ENCODE peak calls at places on chromosome 13, in seven cellular contexts. One of them, this sample, is unnamed.

GRCh38 chr13:107563099-107563925 is 652.0 kb downstream of the LIG4 start:
- DNase-seq in CD8-positive, alpha-beta memory T cell: no peak
- DNase-seq in left ventricle myocardium inferior: no peak
- DNase-seq in heart right ventricle: no peak
- DNase-seq in mesenchymal stem cell: no peak
- DNase-seq in ovary: no peak
- DNase-seq in H9: no peak
- DNase-seq in this sample: no peak

GRCh38 chr13:67964091-67964490 is 734.0 kb upstream of the PCDH9 start:
- DNase-seq in CD8-positive, alpha-beta memory T cell: no peak
- DNase-seq in left ventricle myocardium inferior: no peak
- DNase-seq in heart right ventricle: no peak
- DNase-seq in mesenchymal stem cell: no peak
- DNase-seq in ovary: no peak
- DNase-seq in H9: no peak
- DNase-seq in this sample: no peak

GRCh38 chr13:58190578-58190977 is 559.0 kb downstream of the PCDH17 start:
- DNase-seq in CD8-positive, alpha-beta memory T cell: no peak
- DNase-seq in left ventricle myocardium inferior: no peak
- DNase-seq in heart right ventricle: no peak
- DNase-seq in mesenchymal stem cell: no peak
- DNase-seq in ovary: no peak
- DNase-seq in H9: no peak
- DNase-seq in this sample: no peak

GRCh38 chr13:23668557-23668956 is 98.3 kb downstream of the TNFRSF19 start:
- DNase-seq in CD8-positive, alpha-beta memory T cell: no peak
- DNase-seq in left ventricle myocardium inferior: peak; percentile 36
- DNase-seq in heart right ventricle: no peak
- DNase-seq in mesenchymal stem cell: no peak
- DNase-seq in ovary: no peak
- DNase-seq in H9: no peak
- DNase-seq in this sample: no peak

GRCh38 chr13:80337011-80337688 is 3.8 kb downstream of the SPRY2 start:
- DNase-seq in CD8-positive, alpha-beta memory T cell: no peak
- DNase-seq in left ventricle myocardium inferior: no peak
- DNase-seq in heart right ventricle: no peak
- DNase-seq in mesenchymal stem cell: no peak
- DNase-seq in ovary: no peak
- DNase-seq in H9: no peak
- DNase-seq in this sample: no peak

GRCh38 chr13:101155920-101156319 is 260.4 kb downstream of the NALCN start:
- DNase-seq in CD8-positive, alpha-beta memory T cell: no peak
- DNase-seq in left ventricle myocardium inferior: no peak
- DNase-seq in heart right ventricle: no peak
- DNase-seq in mesenchymal stem cell: no peak
- DNase-seq in ovary: no peak
- DNase-seq in H9: no peak
- DNase-seq in this sample: no peak

GRCh38 chr13:41579168-41579567 is 121.8 kb downstream of the RGCC start:
- DNase-seq in CD8-positive, alpha-beta memory T cell: no peak
- DNase-seq in left ventricle myocardium inferior: no peak
- DNase-seq in heart right ventricle: no peak
- DNase-seq in mesenchymal stem cell: no peak
- DNase-seq in ovary: no peak
- DNase-seq in H9: no peak
- DNase-seq in this sample: no peak

GRCh38 chr13:40271931-40272775 is 394.3 kb downstream of the FOXO1 start:
- DNase-seq in CD8-positive, alpha-beta memory T cell: no peak
- DNase-seq in left ventricle myocardium inferior: peak; percentile 67
- DNase-seq in heart right ventricle: peak; percentile 44
- DNase-seq in mesenchymal stem cell: peak; percentile 13
- DNase-seq in ovary: peak; percentile 90
- DNase-seq in H9: no peak
- DNase-seq in this sample: peak; percentile 69

GRCh38 chr13:50365300-50365682 is 350.0 kb downstream of the KCNRG start:
- DNase-seq in CD8-positive, alpha-beta memory T cell: peak; percentile 35
- DNase-seq in left ventricle myocardium inferior: no peak
- DNase-seq in heart right ventricle: no peak
- DNase-seq in mesenchymal stem cell: no peak
- DNase-seq in ovary: no peak
- DNase-seq in H9: no peak
- DNase-seq in this sample: no peak

GRCh38 chr13:33172911-33173310 is 112.6 kb downstream of the STARD13 start:
- DNase-seq in CD8-positive, alpha-beta memory T cell: no peak
- DNase-seq in left ventricle myocardium inferior: no peak
- DNase-seq in heart right ventricle: no peak
- DNase-seq in mesenchymal stem cell: no peak
- DNase-seq in ovary: no peak
- DNase-seq in H9: no peak
- DNase-seq in this sample: no peak

GRCh38 chr13:71867101-71867814 is at the start of gene DACH1:
- DNase-seq in CD8-positive, alpha-beta memory T cell: no peak
- DNase-seq in left ventricle myocardium inferior: peak; percentile 45
- DNase-seq in heart right ventricle: peak; percentile 53
- DNase-seq in mesenchymal stem cell: peak; percentile 98
- DNase-seq in ovary: no peak
- DNase-seq in H9: peak; percentile 62
- DNase-seq in this sample: peak; percentile 17

GRCh38 chr13:51420681-51421476 is 32.0 kb downstream of the INTS6 start:
- DNase-seq in CD8-positive, alpha-beta memory T cell: no peak
- DNase-seq in left ventricle myocardium inferior: no peak
- DNase-seq in heart right ventricle: no peak
- DNase-seq in mesenchymal stem cell: peak; percentile 25
- DNase-seq in ovary: no peak
- DNase-seq in H9: no peak
- DNase-seq in this sample: no peak

GRCh38 chr13:75530536-75530935 is 7.1 kb downstream of the COMMD6 start:
- DNase-seq in CD8-positive, alpha-beta memory T cell: no peak
- DNase-seq in left ventricle myocardium inferior: no peak
- DNase-seq in heart right ventricle: no peak
- DNase-seq in mesenchymal stem cell: no peak
- DNase-seq in ovary: no peak
- DNase-seq in H9: no peak
- DNase-seq in this sample: no peak

GRCh38 chr13:63435668-63436275 is 2020.1 kb upstream of the PCDH20 start:
- DNase-seq in CD8-positive, alpha-beta memory T cell: no peak
- DNase-seq in left ventricle myocardium inferior: no peak
- DNase-seq in heart right ventricle: no peak
- DNase-seq in mesenchymal stem cell: peak; percentile 96
- DNase-seq in ovary: no peak
- DNase-seq in H9: no peak
- DNase-seq in this sample: no peak

GRCh38 chr13:73268306-73268705 is 209.5 kb downstream of the KLF5 start:
- DNase-seq in CD8-positive, alpha-beta memory T cell: no peak
- DNase-seq in left ventricle myocardium inferior: no peak
- DNase-seq in heart right ventricle: no peak
- DNase-seq in mesenchymal stem cell: peak; percentile 57
- DNase-seq in ovary: no peak
- DNase-seq in H9: no peak
- DNase-seq in this sample: no peak

GRCh38 chr13:41457589-41458186 is 338 bp downstream of the RGCC start:
- DNase-seq in CD8-positive, alpha-beta memory T cell: no peak
- DNase-seq in left ventricle myocardium inferior: peak; percentile 25
- DNase-seq in heart right ventricle: peak; percentile 22
- DNase-seq in mesenchymal stem cell: no peak
- DNase-seq in ovary: no peak
- DNase-seq in H9: no peak
- DNase-seq in this sample: no peak

GRCh38 chr13:42259515-42259914 is 12.4 kb upstream of the AKAP11 start:
- DNase-seq in CD8-positive, alpha-beta memory T cell: no peak
- DNase-seq in left ventricle myocardium inferior: no peak
- DNase-seq in heart right ventricle: no peak
- DNase-seq in mesenchymal stem cell: no peak
- DNase-seq in ovary: no peak
- DNase-seq in H9: no peak
- DNase-seq in this sample: no peak

GRCh38 chr13:48653074-48654054 is at the start of gene CYSLTR2:
- DNase-seq in CD8-positive, alpha-beta memory T cell: peak; percentile 73
- DNase-seq in left ventricle myocardium inferior: no peak
- DNase-seq in heart right ventricle: no peak
- DNase-seq in mesenchymal stem cell: peak; percentile 98
- DNase-seq in ovary: no peak
- DNase-seq in H9: no peak
- DNase-seq in this sample: no peak

GRCh38 chr13:107111248-107111647 is 543.3 kb upstream of the ARGLU1 start:
- DNase-seq in CD8-positive, alpha-beta memory T cell: no peak
- DNase-seq in left ventricle myocardium inferior: no peak
- DNase-seq in heart right ventricle: no peak
- DNase-seq in mesenchymal stem cell: no peak
- DNase-seq in ovary: no peak
- DNase-seq in H9: no peak
- DNase-seq in this sample: no peak

GRCh38 chr13:35906636-35907035 is 224.5 kb downstream of the DCLK1 start:
- DNase-seq in CD8-positive, alpha-beta memory T cell: no peak
- DNase-seq in left ventricle myocardium inferior: no peak
- DNase-seq in heart right ventricle: no peak
- DNase-seq in mesenchymal stem cell: no peak
- DNase-seq in ovary: no peak
- DNase-seq in H9: no peak
- DNase-seq in this sample: no peak

GRCh38 chr13:77521595-77522367 is 13.7 kb upstream of the SCEL start:
- DNase-seq in CD8-positive, alpha-beta memory T cell: no peak
- DNase-seq in left ventricle myocardium inferior: no peak
- DNase-seq in heart right ventricle: no peak
- DNase-seq in mesenchymal stem cell: no peak
- DNase-seq in ovary: no peak
- DNase-seq in H9: peak; percentile 55
- DNase-seq in this sample: peak; percentile 73

GRCh38 chr13:109191422-109191821 is 562.0 kb downstream of the MYO16 start:
- DNase-seq in CD8-positive, alpha-beta memory T cell: no peak
- DNase-seq in left ventricle myocardium inferior: peak; percentile 36
- DNase-seq in heart right ventricle: peak; percentile 42
- DNase-seq in mesenchymal stem cell: no peak
- DNase-seq in ovary: no peak
- DNase-seq in H9: no peak
- DNase-seq in this sample: no peak

GRCh38 chr13:106376411-106377112 is 158.9 kb downstream of the EFNB2 start:
- DNase-seq in CD8-positive, alpha-beta memory T cell: no peak
- DNase-seq in left ventricle myocardium inferior: no peak
- DNase-seq in heart right ventricle: no peak
- DNase-seq in mesenchymal stem cell: peak; percentile 90
- DNase-seq in ovary: no peak
- DNase-seq in H9: no peak
- DNase-seq in this sample: no peak

GRCh38 chr13:91123456-91124127 is 223.9 kb upstream of the MIR17HG start:
- DNase-seq in CD8-positive, alpha-beta memory T cell: no peak
- DNase-seq in left ventricle myocardium inferior: no peak
- DNase-seq in heart right ventricle: no peak
- DNase-seq in mesenchymal stem cell: peak; percentile 24
- DNase-seq in ovary: no peak
- DNase-seq in H9: no peak
- DNase-seq in this sample: no peak
- H3K4me1 ChIP-seq in CD8-positive, alpha-beta memory T cell: no peaks in the 10 kb centered on the region
- H3K4me1 ChIP-seq in left ventricle myocardium inferior: no peaks in the 10 kb centered on the region
- H3K4me1 ChIP-seq in heart right ventricle: no peaks in the 10 kb centered on the region
- H3K4me1 ChIP-seq in mesenchymal stem cell: peaks cover 2% of the 10 kb centered on the region
- H3K4me1 ChIP-seq in ovary: no peaks in the 10 kb centered on the region
- H3K4me1 ChIP-seq in H9: peaks cover 4% of the 10 kb centered on the region
- H3K4me1 ChIP-seq in this sample: no peaks in the 10 kb centered on the region

GRCh38 chr13:25811506-25811905 is 240.3 kb downstream of the SHISA2 start:
- DNase-seq in CD8-positive, alpha-beta memory T cell: no peak
- DNase-seq in left ventricle myocardium inferior: no peak
- DNase-seq in heart right ventricle: no peak
- DNase-seq in mesenchymal stem cell: no peak
- DNase-seq in ovary: no peak
- DNase-seq in H9: no peak
- DNase-seq in this sample: peak; percentile 58

GRCh38 chr13:25806304-25806974 is 245.4 kb downstream of the SHISA2 start:
- DNase-seq in CD8-positive, alpha-beta memory T cell: no peak
- DNase-seq in left ventricle myocardium inferior: no peak
- DNase-seq in heart right ventricle: no peak
- DNase-seq in mesenchymal stem cell: peak; percentile 37
- DNase-seq in ovary: no peak
- DNase-seq in H9: no peak
- DNase-seq in this sample: peak; percentile 23

GRCh38 chr13:25803626-25804025 is 248.2 kb downstream of the SHISA2 start:
- DNase-seq in CD8-positive, alpha-beta memory T cell: no peak
- DNase-seq in left ventricle myocardium inferior: no peak
- DNase-seq in heart right ventricle: no peak
- DNase-seq in mesenchymal stem cell: no peak
- DNase-seq in ovary: no peak
- DNase-seq in H9: no peak
- DNase-seq in this sample: no peak

GRCh38 chr13:25802579-25802978 is 249.2 kb downstream of the SHISA2 start:
- DNase-seq in CD8-positive, alpha-beta memory T cell: no peak
- DNase-seq in left ventricle myocardium inferior: no peak
- DNase-seq in heart right ventricle: no peak
- DNase-seq in mesenchymal stem cell: no peak
- DNase-seq in ovary: no peak
- DNase-seq in H9: no peak
- DNase-seq in this sample: no peak

GRCh38 chr13:25807562-25807961 is 244.3 kb downstream of the SHISA2 start:
- DNase-seq in CD8-positive, alpha-beta memory T cell: no peak
- DNase-seq in left ventricle myocardium inferior: no peak
- DNase-seq in heart right ventricle: no peak
- DNase-seq in mesenchymal stem cell: no peak
- DNase-seq in ovary: no peak
- DNase-seq in H9: no peak
- DNase-seq in this sample: no peak
- H3K9me3 ChIP-seq in CD8-positive, alpha-beta memory T cell: no peaks in the 10 kb centered on the region
- H3K9me3 ChIP-seq in left ventricle myocardium inferior: peaks cover 12% of the 10 kb centered on the region
- H3K9me3 ChIP-seq in heart right ventricle: peaks cover 10% of the 10 kb centered on the region
- H3K9me3 ChIP-seq in mesenchymal stem cell: peaks cover 9% of the 10 kb centered on the region
- H3K9me3 ChIP-seq in ovary: no peaks in the 10 kb centered on the region
- H3K9me3 ChIP-seq in H9: no peaks in the 10 kb centered on the region
- H3K9me3 ChIP-seq in this sample: no peaks in the 10 kb centered on the region

GRCh38 chr13:110475117-110475516 is 86.4 kb downstream of the RAB20 start:
- DNase-seq in CD8-positive, alpha-beta memory T cell: no peak
- DNase-seq in left ventricle myocardium inferior: no peak
- DNase-seq in heart right ventricle: no peak
- DNase-seq in mesenchymal stem cell: no peak
- DNase-seq in ovary: no peak
- DNase-seq in H9: no peak
- DNase-seq in this sample: no peak
- H3K4me1 ChIP-seq in CD8-positive, alpha-beta memory T cell: no peaks in the 10 kb centered on the region
- H3K4me1 ChIP-seq in left ventricle myocardium inferior: peaks cover 44% of the 10 kb centered on the region
- H3K4me1 ChIP-seq in heart right ventricle: peaks cover 28% of the 10 kb centered on the region
- H3K4me1 ChIP-seq in mesenchymal stem cell: peaks cover 27% of the 10 kb centered on the region
- H3K4me1 ChIP-seq in ovary: no peaks in the 10 kb centered on the region
- H3K4me1 ChIP-seq in H9: no peaks in the 10 kb centered on the region
- H3K4me1 ChIP-seq in this sample: no peaks in the 10 kb centered on the region

GRCh38 chr13:30355839-30356238 is 48.5 kb upstream of the KATNAL1 start:
- DNase-seq in CD8-positive, alpha-beta memory T cell: no peak
- DNase-seq in left ventricle myocardium inferior: no peak
- DNase-seq in heart right ventricle: no peak
- DNase-seq in mesenchymal stem cell: no peak
- DNase-seq in ovary: no peak
- DNase-seq in H9: no peak
- DNase-seq in this sample: no peak
- H3K9me3 ChIP-seq in CD8-positive, alpha-beta memory T cell: no peaks in the 10 kb centered on the region
- H3K9me3 ChIP-seq in left ventricle myocardium inferior: peaks cover 14% of the 10 kb centered on the region
- H3K9me3 ChIP-seq in heart right ventricle: peaks cover 15% of the 10 kb centered on the region
- H3K9me3 ChIP-seq in mesenchymal stem cell: peaks cover 9% of the 10 kb centered on the region
- H3K9me3 ChIP-seq in ovary: no peaks in the 10 kb centered on the region
- H3K9me3 ChIP-seq in H9: no peaks in the 10 kb centered on the region
- H3K9me3 ChIP-seq in this sample: no peaks in the 10 kb centered on the region

DNA sequence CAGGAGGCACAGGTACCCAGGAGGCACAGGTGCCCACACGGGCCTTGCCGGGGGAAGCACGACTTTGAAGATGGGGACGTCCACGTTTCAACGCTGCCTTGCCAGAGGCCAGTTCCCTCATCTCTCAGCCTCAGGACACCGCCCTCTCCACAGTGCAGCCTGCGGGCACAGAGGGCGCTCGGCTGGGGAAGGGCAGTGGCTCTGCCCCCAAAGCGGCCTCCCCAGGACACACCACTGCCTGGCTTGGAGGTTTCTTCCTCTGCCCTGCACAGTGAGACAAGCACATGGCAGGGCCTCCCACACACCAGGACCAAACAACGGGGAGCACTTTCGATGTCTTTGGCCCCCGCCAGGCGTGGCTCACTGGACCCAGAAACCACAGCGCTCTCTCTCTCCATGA is 73.0 kb downstream of the RASA3 start:
- DNase-seq in CD8-positive, alpha-beta memory T cell: no peak
- DNase-seq in left ventricle myocardium inferior: no peak
- DNase-seq in heart right ventricle: no peak
- DNase-seq in mesenchymal stem cell: no peak
- DNase-seq in ovary: no peak
- DNase-seq in H9: no peak
- DNase-seq in this sample: no peak
- H3K4me1 ChIP-seq in CD8-positive, alpha-beta memory T cell: peaks cover 35% of the 10 kb centered on the region
- H3K4me1 ChIP-seq in left ventricle myocardium inferior: peaks cover 59% of the 10 kb centered on the region
- H3K4me1 ChIP-seq in heart right ventricle: peaks cover 39% of the 10 kb centered on the region
- H3K4me1 ChIP-seq in mesenchymal stem cell: peaks cover 75% of the 10 kb centered on the region
- H3K4me1 ChIP-seq in ovary: peaks cover 7% of the 10 kb centered on the region
- H3K4me1 ChIP-seq in H9: no peaks in the 10 kb centered on the region
- H3K4me1 ChIP-seq in this sample: peaks cover 36% of the 10 kb centered on the region

This sample was measured in thyroid gland.